ENCODE peak calls at places on chromosomes 13 and 19, in eight cellular contexts. D, K, H, C, W, L, V and Y are unnamed samples. For H3K27me3, the result is how much of the 10 kb centered on the place peaks cover.

GRCh38 chr19:43726736-43727592 is 11.1 kb downstream of the IRGC start:
- DNase-seq in D (no peak), K (peak), H (peak), C (no peak), W (peak), L (no peak), V (no peak), Y (no peak)

GRCh38 chr19:48415395-48415794 is 21.9 kb downstream of the GRIN2D start:
- DNase-seq in D (peak), K (peak), H (peak), C (peak), W (no peak), L (no peak), V (peak), Y (peak)

GRCh38 chr13:21749410-21749809 is 78.5 kb downstream of the FGF9 start:
- DNase-seq in D (no peak), K (no peak), H (no peak), C (no peak), W (no peak), L (peak), V (no peak), Y (no peak)

GRCh38 chr13:112587359-112587766 is 590 bp downstream of the TUBGCP3 start:
- DNase-seq in D (peak), K (peak), H (peak), C (peak), W (peak), L (peak), V (peak), Y (peak)

GRCh38 chr13:84255226-84255625 is 373.0 kb upstream of the SLITRK1 start:
- DNase-seq in D (no peak), K (no peak), H (no peak), C (no peak), W (no peak), L (no peak), V (no peak), Y (no peak)

GRCh38 chr13:94994506-94994905 is 282.2 kb upstream of the SOX21 start:
- DNase-seq in D (no peak), K (no peak), H (no peak), C (no peak), W (no peak), L (no peak), V (no peak), Y (no peak)

GRCh38 chr13:45269204-45269603 is 68.4 kb upstream of the KCTD4 start:
- DNase-seq in D (no peak), K (no peak), H (no peak), C (no peak), W (no peak), L (no peak), V (no peak), Y (peak)

GRCh38 chr13:94858856-94859811 is 146.8 kb upstream of the SOX21 start:
- DNase-seq in D (peak), K (peak), H (peak), C (peak), W (peak), L (no peak), V (peak), Y (no peak)

GRCh38 chr13:76856141-76856571 is 30.0 kb downstream of the KCTD12 start:
- DNase-seq in D (no peak), K (no peak), H (no peak), C (no peak), W (no peak), L (no peak), V (no peak), Y (no peak)

GRCh38 chr19:35501684-35502083 is 11.4 kb upstream of the KRTDAP start:
- DNase-seq in D (no peak), K (no peak), H (no peak), C (no peak), W (no peak), L (no peak), V (no peak), Y (no peak)

GRCh38 chr13:50073340-50073739 is 58.1 kb downstream of the KCNRG start:
- DNase-seq in D (no peak), K (no peak), H (no peak), C (no peak), W (no peak), L (no peak), V (no peak), Y (no peak)

GRCh38 chr13:50531917-50532899 is 311.3 kb downstream of the DLEU7 start:
- DNase-seq in D (no peak), K (no peak), H (no peak), C (no peak), W (no peak), L (no peak), V (no peak), Y (no peak)

GRCh38 chr13:91017669-91018053 is 329.8 kb upstream of the MIR17HG start:
- DNase-seq in D (no peak), K (no peak), H (no peak), C (no peak), W (no peak), L (no peak), V (no peak), Y (no peak)

GRCh38 chr19:1849999-1850398 is 1.7 kb upstream of the REXO1 start:
- DNase-seq in D (no peak), K (no peak), H (no peak), C (no peak), W (no peak), L (no peak), V (no peak), Y (no peak)

GRCh38 chr19:3980353-3981251 is 4.7 kb downstream of the EEF2 start:
- DNase-seq in D (no peak), K (no peak), H (no peak), C (no peak), W (no peak), L (no peak), V (no peak), Y (peak)

GRCh38 chr19:47072323-47072722 is 23.9 kb upstream of the TMEM160 start:
- DNase-seq in D (no peak), K (no peak), H (no peak), C (no peak), W (no peak), L (no peak), V (no peak), Y (peak)

GRCh38 chr13:78603240-78603947 is at the start of gene POU4F1:
- DNase-seq in D (peak), K (peak), H (no peak), C (peak), W (no peak), L (no peak), V (peak), Y (peak)

GRCh38 chr13:45328661-45329105 is 12.3 kb downstream of the TPT1 start:
- DNase-seq in D (no peak), K (no peak), H (no peak), C (no peak), W (no peak), L (peak), V (no peak), Y (no peak)

GRCh38 chr13:70523622-70524021 is 415.4 kb upstream of the KLHL1 start:
- DNase-seq in D (no peak), K (no peak), H (no peak), C (no peak), W (no peak), L (no peak), V (no peak), Y (no peak)

GRCh38 chr19:3575260-3575741 is 2.6 kb downstream of the HMG20B start:
- DNase-seq in D (peak), K (no peak), H (no peak), C (peak), W (peak), L (no peak), V (no peak), Y (peak)

GRCh38 chr19:48571378-48572162 is 19.6 kb downstream of the SULT2B1 start:
- DNase-seq in D (no peak), K (no peak), H (no peak), C (no peak), W (no peak), L (no peak), V (peak), Y (peak)

GRCh38 chr13:66391322-66391721 is 838.8 kb downstream of the PCDH9 start:
- DNase-seq in D (no peak), K (no peak), H (no peak), C (no peak), W (no peak), L (no peak), V (no peak), Y (no peak)

GRCh38 chr19:27752530-27753184 is 1460.3 kb downstream of the UQCRFS1 start:
- DNase-seq in D (no peak), K (no peak), H (no peak), C (no peak), W (no peak), L (no peak), V (no peak), Y (no peak)

GRCh38 chr13:42832341-42833153 is 51.2 kb downstream of the FAM216B start:
- DNase-seq in D (no peak), K (no peak), H (no peak), C (no peak), W (no peak), L (peak), V (no peak), Y (no peak)

GRCh38 chr13:23723463-23723862 is 153.3 kb downstream of the TNFRSF19 start:
- DNase-seq in D (no peak), K (no peak), H (no peak), C (no peak), W (no peak), L (peak), V (no peak), Y (no peak)

GRCh38 chr13:26923824-26924605 is 163.4 kb upstream of the GPR12 start:
- DNase-seq in D (no peak), K (no peak), H (no peak), C (no peak), W (no peak), L (no peak), V (no peak), Y (no peak)

GRCh38 chr13:23450340-23451046 is 17.0 kb upstream of the SACS start:
- DNase-seq in D (no peak), K (no peak), H (no peak), C (no peak), W (no peak), L (no peak), V (no peak), Y (no peak)

GRCh38 chr13:23941216-23941615 is 43.9 kb upstream of the C1QTNF9B start:
- DNase-seq in D (no peak), K (no peak), H (no peak), C (no peak), W (no peak), L (no peak), V (no peak), Y (no peak)

GRCh38 chr13:50224534-50224933 is 209.3 kb downstream of the KCNRG start:
- DNase-seq in D (no peak), K (no peak), H (no peak), C (no peak), W (no peak), L (no peak), V (no peak), Y (no peak)

GRCh38 chr19:48487944-48488343 is 18.8 kb downstream of the CYTH2 start:
- DNase-seq in D (no peak), K (peak), H (peak), C (peak), W (peak), L (no peak), V (peak), Y (no peak)

GRCh38 chr19:14674764-14675163 is at the start of gene ADGRE3:
- DNase-seq in D (no peak), K (no peak), H (no peak), C (no peak), W (no peak), L (no peak), V (no peak), Y (no peak)
- H3K27me3 ChIP-seq in D (under half), K (under half), H (under half), C (under half), W (under half), L (under half), V (under half), Y (under half)

GRCh38 chr13:81089758-81090157 is 748.8 kb upstream of the SPRY2 start:
- DNase-seq in D (no peak), K (no peak), H (no peak), C (no peak), W (no peak), L (no peak), V (no peak), Y (no peak)
- H3K27me3 ChIP-seq in D (under half), K (under half), H (under half), C (under half), W (under half), L (under half), V (under half), Y (under half)

GRCh38 chr13:113791226-113791625 is 32.2 kb downstream of the TMEM255B start:
- DNase-seq in D (no peak), K (no peak), H (no peak), C (no peak), W (no peak), L (no peak), V (no peak), Y (peak)
- H3K27me3 ChIP-seq in D (under half), K (under half), H (under half), C (under half), W (under half), L (under half), V (under half), Y (under half)

DNA sequence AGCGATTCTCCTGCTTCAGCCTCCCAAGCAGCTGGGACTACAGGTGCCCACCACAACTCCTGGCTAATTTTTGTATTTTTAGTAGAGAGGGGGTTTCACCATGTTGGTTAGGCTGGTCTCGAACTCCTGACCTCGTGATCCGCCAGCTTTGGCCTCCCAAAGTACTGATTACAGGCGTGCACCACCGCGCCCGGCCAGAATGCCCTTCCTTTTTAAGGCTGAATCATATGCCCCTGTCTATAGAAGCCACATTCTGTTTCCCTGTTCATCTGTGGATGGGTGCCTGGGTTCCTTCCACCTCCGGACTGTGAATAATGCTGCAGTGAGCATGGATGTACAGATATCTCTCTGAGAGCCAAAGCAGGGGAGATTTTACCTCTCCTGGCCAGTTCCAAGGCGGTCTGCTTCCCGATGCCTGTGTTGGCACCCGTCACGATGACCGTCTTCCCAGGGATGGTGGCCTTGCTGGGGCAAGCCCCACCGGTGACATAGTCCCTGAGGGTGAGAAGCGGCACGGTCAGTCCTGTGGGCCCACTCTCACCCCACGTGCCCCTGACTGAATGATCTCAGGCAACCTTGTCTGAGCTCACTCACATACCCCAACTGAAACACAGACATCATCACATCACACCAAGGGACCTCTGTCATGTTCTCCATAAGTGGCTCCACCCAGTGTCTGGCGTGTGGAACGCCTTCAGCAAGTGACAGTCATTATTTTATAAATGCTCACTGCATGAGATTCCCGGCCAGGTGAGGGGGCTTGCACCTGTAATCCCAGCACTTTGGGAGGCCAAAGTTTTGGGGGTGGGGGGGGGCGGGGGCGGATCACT is 4.0 kb downstream of the RDH13 start:
- DNase-seq in D (no peak), K (no peak), H (no peak), C (no peak), W (no peak), L (no peak), V (no peak), Y (peak)
- H3K27me3 ChIP-seq in D (under half), K (under half), H (under half), C (under half), W (under half), L (under half), V (under half), Y (under half)

DNA sequence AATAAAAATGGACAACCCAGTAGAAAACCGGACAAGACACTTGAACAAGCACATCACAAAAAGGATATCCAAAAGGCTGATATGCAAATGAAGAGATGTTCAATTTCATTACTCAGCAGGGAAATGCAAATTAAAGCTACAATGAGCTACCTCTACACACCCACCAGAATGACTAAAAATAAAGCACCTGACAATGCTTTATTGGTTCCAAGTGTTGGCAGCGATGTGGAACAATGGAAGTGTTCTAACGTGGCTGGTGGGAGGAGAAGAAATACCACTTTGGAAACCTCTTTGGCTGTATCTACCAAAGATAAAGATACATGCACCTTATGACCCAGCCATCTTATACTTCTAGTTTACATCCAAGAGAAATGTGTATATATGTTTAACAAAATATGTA is 3.7 kb upstream of the ACP7 start:
- DNase-seq in D (no peak), K (no peak), H (no peak), C (no peak), W (no peak), L (no peak), V (no peak), Y (no peak)
- H3K27me3 ChIP-seq in D (half or more), K (half or more), H (half or more), C (under half), W (under half), L (under half), V (under half), Y (under half)

GRCh38 chr19:845707-846481 is 5.1 kb downstream of the PRTN3 start:
- DNase-seq in D (peak), K (no peak), H (no peak), C (no peak), W (no peak), L (no peak), V (no peak), Y (no peak)
- H3K27me3 ChIP-seq in D (under half), K (half or more), H (under half), C (half or more), W (under half), L (under half), V (under half), Y (under half)